ENCODE peak calls at places on chromosomes 12 and 14, in six cellular contexts. E is progenitor cell of endocrine pancreas; X is activated T-helper 1 cell treated with anti-CD3 and anti-CD28 coated beads, Interleukin-12 subunit alpha, Interleukin-12 subunit beta, Interleukin-2, Interleukin-4 antibody, amounts not matched to agents 30 ng/mL and 10 ng/mL and 1 ng/mL, durations not matched to agents 14 hours and 24 hours and 36 hours; W is GM23248; S is endodermal cell; B is T-helper 1 cell. R is an unnamed sample.

GRCh38 chr12:100741084-100741711 is 53.4 kb upstream of the ANO4 start:
- DNase-seq in E (no peak), X (no peak), W (peak; percentile 56), S (no peak), B (no peak), R (no peak)

GRCh38 chr14:88269816-88270416 is 53.2 kb downstream of the KCNK10 start:
- DNase-seq in E (no peak), X (no peak), W (no peak), S (no peak), B (no peak), R (no peak)

GRCh38 chr14:86065407-86065806 is 535.5 kb downstream of the FLRT2 start:
- DNase-seq in E (no peak), X (no peak), W (no peak), S (no peak), B (no peak), R (no peak)

GRCh38 chr12:44774815-44775411 is 101.2 kb downstream of the NELL2 start:
- DNase-seq in E (peak; percentile 39), X (peak; percentile 18), W (peak; percentile 24), S (peak; percentile 94), B (peak; percentile 8), R (no peak)

GRCh38 chr12:52245962-52246577 is 13.0 kb downstream of the KRT7 start:
- DNase-seq in E (no peak), X (no peak), W (no peak), S (no peak), B (no peak), R (no peak)

GRCh38 chr14:49418789-49419188 is 167.4 kb downstream of the RPS29 start:
- DNase-seq in E (no peak), X (no peak), W (no peak), S (no peak), B (no peak), R (no peak)

GRCh38 chr14:32186248-32186647 is 15.6 kb upstream of the RNU6-7 start:
- DNase-seq in E (no peak), X (no peak), W (no peak), S (no peak), B (no peak), R (no peak)

GRCh38 chr12:112466011-112466422 is 47.3 kb downstream of the PTPN11 start:
- DNase-seq in E (no peak), X (no peak), W (no peak), S (no peak), B (no peak), R (no peak)

R was measured in type B pancreatic cell.